ENCODE peak calls at places on chromosomes 11 and 22, in ten cellular contexts. S is hippocampal formation, O is K562, U is NCI-H1105 treated with DMSO at 0.1 percent for 48 hours, T is HS-5, R is nephron progenitor cell, J is D721Med, M is brain microvascular endothelial cell, Q is EL, G is NCI-H345. C is an unnamed sample.

GRCh38 chr11:10932976-10933375 is 75.1 kb upstream of the ZBED5 start:
- DNase-seq in S (no peak), M (no peak), J (no peak), U (no peak), O (no peak), G (no peak), R (no peak), Q (no peak), T (no peak), C (no peak)

GRCh38 chr11:68189082-68189481 is 24.0 kb downstream of the KMT5B start:
- DNase-seq in Q (no peak), T (no peak), R (no peak), U (no peak), J (no peak), G (no peak), O (no peak), M (no peak), S (no peak), C (no peak)

GRCh38 chr22:36830601-36831000 is 13.8 kb upstream of the PVALB start:
- DNase-seq in O (no peak), S (no peak), R (no peak), Q (no peak), J (no peak), G (no peak), T (no peak), M (no peak), U (no peak), C (no peak)

GRCh38 chr11:73591743-73592142 is 6.2 kb downstream of the FAM168A start:
- DNase-seq in M (no peak), Q (no peak), R (no peak), O (no peak), J (no peak), T (no peak), G (no peak), S (no peak), U (no peak), C (no peak)

GRCh38 chr11:36381005-36381350 is 84.9 kb downstream of the PRR5L start:
- DNase-seq in O (no peak), T (no peak), R (no peak), G (no peak), S (no peak), U (no peak), M (no peak), J (no peak), Q (no peak), C (no peak)

GRCh38 chr11:47271961-47272661 is 2.2 kb downstream of the MADD start:
- DNase-seq in T (no peak), J (no peak), R (no peak), G (peak), Q (no peak), U (peak), O (no peak), S (peak), M (no peak), C (no peak)

GRCh38 chr11:109029927-109030326 is 365.1 kb downstream of the DDX10 start:
- DNase-seq in S (no peak), M (no peak), R (no peak), U (no peak), T (no peak), G (no peak), O (no peak), Q (no peak), J (no peak), C (no peak)

GRCh38 chr22:23061471-23062280 is 8.6 kb upstream of the GNAZ start:
- DNase-seq in M (no peak), R (no peak), U (no peak), S (no peak), J (no peak), O (peak), T (no peak), G (no peak), Q (no peak), C (no peak)

GRCh38 chr11:8384199-8384821 is 120.6 kb upstream of the LMO1 start:
- DNase-seq in U (no peak), G (no peak), O (peak), S (no peak), M (no peak), J (no peak), R (peak), T (no peak), Q (peak), C (peak)

GRCh38 chr11:73242291-73243092 is 24.4 kb downstream of the P2RY2 start:
- DNase-seq in R (peak), U (peak), S (peak), G (peak), O (peak), Q (peak), M (peak), T (no peak), J (peak), C (peak)

GRCh38 chr22:19873138-19873959 is 18.7 kb upstream of the GNB1L start:
- DNase-seq in O (no peak), G (no peak), S (no peak), M (no peak), J (no peak), T (no peak), Q (no peak), U (no peak), R (no peak), C (no peak)

GRCh38 chr22:48316876-48317250 is 1510.8 kb downstream of the BRD1 start:
- DNase-seq in Q (no peak), M (no peak), J (no peak), O (no peak), U (no peak), T (no peak), G (no peak), S (no peak), R (no peak), C (no peak)

GRCh38 chr11:102527701-102528100 is 2.8 kb downstream of the MMP7 start:
- DNase-seq in S (no peak), R (no peak), J (no peak), M (no peak), O (no peak), G (no peak), Q (peak), T (peak), U (no peak), C (no peak)

GRCh38 chr22:19891350-19892248 is 36.9 kb upstream of the GNB1L start:
- DNase-seq in J (peak), T (peak), G (peak), U (peak), Q (peak), M (peak), R (no peak), S (no peak), O (peak), C (peak)

GRCh38 chr11:32809313-32809712 is 14.9 kb upstream of the CCDC73 start:
- DNase-seq in J (no peak), G (peak), U (peak), T (peak), R (peak), Q (peak), S (peak), O (peak), M (peak), C (peak)

GRCh38 chr11:113885897-113886296 is 10.5 kb upstream of the USP28 start:
- DNase-seq in J (no peak), U (no peak), Q (no peak), G (peak), M (no peak), T (no peak), O (no peak), R (no peak), S (no peak), C (peak)

C was measured in HAP-1.